ENCODE peak calls at places on chromosome 16, in seven cellular contexts. One of them, this sample, is unnamed.

GRCh38 chr16:49459953-49460735 is 86.5 kb downstream of the C16orf78 start:
- DNase-seq in foreskin keratinocyte: no peak
- DNase-seq in IMR-90: no peak
- DNase-seq in PC-3: no peak
- DNase-seq in tibial nerve: no peak
- DNase-seq in lower lobe of right lung: no peak
- DNase-seq in cardiac muscle cell: no peak
- DNase-seq in this sample: no peak

GRCh38 chr16:82748026-82748425 is 121.3 kb downstream of the CDH13 start:
- DNase-seq in tibial nerve: no peak
- DNase-seq in foreskin keratinocyte: no peak
- DNase-seq in IMR-90: peak
- DNase-seq in cardiac muscle cell: no peak
- DNase-seq in PC-3: no peak
- DNase-seq in lower lobe of right lung: no peak
- DNase-seq in this sample: no peak

GRCh38 chr16:22270525-22270924 is 26.7 kb upstream of the POLR3E start:
- DNase-seq in foreskin keratinocyte: no peak
- DNase-seq in cardiac muscle cell: no peak
- DNase-seq in PC-3: no peak
- DNase-seq in IMR-90: no peak
- DNase-seq in tibial nerve: no peak
- DNase-seq in lower lobe of right lung: no peak
- DNase-seq in this sample: no peak

GRCh38 chr16:53129281-53130192 is 74.7 kb downstream of the CHD9 start:
- DNase-seq in cardiac muscle cell: peak
- DNase-seq in foreskin keratinocyte: peak
- DNase-seq in tibial nerve: no peak
- DNase-seq in IMR-90: peak
- DNase-seq in PC-3: peak
- DNase-seq in lower lobe of right lung: no peak
- DNase-seq in this sample: no peak

GRCh38 chr16:8517280-8517679 is 73.0 kb downstream of the TMEM114 start:
- DNase-seq in cardiac muscle cell: no peak
- DNase-seq in foreskin keratinocyte: no peak
- DNase-seq in lower lobe of right lung: no peak
- DNase-seq in tibial nerve: no peak
- DNase-seq in IMR-90: no peak
- DNase-seq in PC-3: no peak
- DNase-seq in this sample: no peak

GRCh38 chr16:81921873-81922584 is 89.2 kb downstream of the SDR42E1 start:
- DNase-seq in cardiac muscle cell: no peak
- DNase-seq in foreskin keratinocyte: no peak
- DNase-seq in IMR-90: no peak
- DNase-seq in tibial nerve: no peak
- DNase-seq in lower lobe of right lung: no peak
- DNase-seq in PC-3: no peak
- DNase-seq in this sample: no peak

GRCh38 chr16:66352304-66352703 is 14.2 kb upstream of the CDH5 start:
- DNase-seq in tibial nerve: no peak
- DNase-seq in foreskin keratinocyte: no peak
- DNase-seq in lower lobe of right lung: no peak
- DNase-seq in IMR-90: no peak
- DNase-seq in cardiac muscle cell: no peak
- DNase-seq in PC-3: no peak
- DNase-seq in this sample: no peak

GRCh38 chr16:8959921-8960787 is 3.6 kb downstream of the USP7 start:
- DNase-seq in PC-3: no peak
- DNase-seq in IMR-90: peak
- DNase-seq in cardiac muscle cell: peak
- DNase-seq in foreskin keratinocyte: no peak
- DNase-seq in lower lobe of right lung: no peak
- DNase-seq in tibial nerve: no peak
- DNase-seq in this sample: no peak

GRCh38 chr16:77117687-77118086 is 73.3 kb upstream of the MON1B start:
- DNase-seq in PC-3: no peak
- DNase-seq in IMR-90: no peak
- DNase-seq in foreskin keratinocyte: peak
- DNase-seq in cardiac muscle cell: peak
- DNase-seq in lower lobe of right lung: no peak
- DNase-seq in tibial nerve: no peak
- DNase-seq in this sample: no peak

GRCh38 chr16:67457611-67458010 is 23.3 kb downstream of the ATP6V0D1 start:
- DNase-seq in PC-3: no peak
- DNase-seq in lower lobe of right lung: no peak
- DNase-seq in foreskin keratinocyte: no peak
- DNase-seq in IMR-90: no peak
- DNase-seq in cardiac muscle cell: no peak
- DNase-seq in tibial nerve: no peak
- DNase-seq in this sample: no peak

GRCh38 chr16:86512860-86513470 is 2.6 kb downstream of the FOXF1 start:
- DNase-seq in lower lobe of right lung: no peak
- DNase-seq in IMR-90: peak
- DNase-seq in PC-3: no peak
- DNase-seq in cardiac muscle cell: no peak
- DNase-seq in tibial nerve: no peak
- DNase-seq in foreskin keratinocyte: no peak
- DNase-seq in this sample: no peak
- H3K27ac ChIP-seq in lower lobe of right lung: peak
- H3K27ac ChIP-seq in IMR-90: peak
- H3K27ac ChIP-seq in PC-3: no peak
- H3K27ac ChIP-seq in cardiac muscle cell: no peak
- H3K27ac ChIP-seq in tibial nerve: no peak
- H3K27ac ChIP-seq in foreskin keratinocyte: no peak
- H3K27ac ChIP-seq in this sample: no peak

GRCh38 chr16:30094541-30095165 is 1.4 kb downstream of the YPEL3 start:
- DNase-seq in IMR-90: no peak
- DNase-seq in lower lobe of right lung: no peak
- DNase-seq in foreskin keratinocyte: no peak
- DNase-seq in tibial nerve: no peak
- DNase-seq in PC-3: no peak
- DNase-seq in cardiac muscle cell: no peak
- DNase-seq in this sample: no peak
- H3K27ac ChIP-seq in IMR-90: no peak
- H3K27ac ChIP-seq in lower lobe of right lung: peak
- H3K27ac ChIP-seq in foreskin keratinocyte: no peak
- H3K27ac ChIP-seq in tibial nerve: peak
- H3K27ac ChIP-seq in PC-3: no peak
- H3K27ac ChIP-seq in cardiac muscle cell: no peak
- H3K27ac ChIP-seq in this sample: peak

GRCh38 chr16:12798846-12799245 is 4.8 kb downstream of the CPPED1 start:
- DNase-seq in tibial nerve: no peak
- DNase-seq in IMR-90: no peak
- DNase-seq in foreskin keratinocyte: no peak
- DNase-seq in lower lobe of right lung: no peak
- DNase-seq in PC-3: no peak
- DNase-seq in cardiac muscle cell: no peak
- DNase-seq in this sample: no peak
- H3K27ac ChIP-seq in tibial nerve: peak
- H3K27ac ChIP-seq in IMR-90: no peak
- H3K27ac ChIP-seq in foreskin keratinocyte: no peak
- H3K27ac ChIP-seq in lower lobe of right lung: no peak
- H3K27ac ChIP-seq in PC-3: no peak
- H3K27ac ChIP-seq in cardiac muscle cell: no peak
- H3K27ac ChIP-seq in this sample: no peak

GRCh38 chr16:2090481-2090797 is 42.7 kb downstream of the TSC2 start:
- DNase-seq in lower lobe of right lung: no peak
- DNase-seq in foreskin keratinocyte: no peak
- DNase-seq in IMR-90: no peak
- DNase-seq in PC-3: no peak
- DNase-seq in tibial nerve: no peak
- DNase-seq in cardiac muscle cell: no peak
- DNase-seq in this sample: no peak

GRCh38 chr16:2093793-2094192 is 41.9 kb downstream of the PKD1 start:
- DNase-seq in cardiac muscle cell: no peak
- DNase-seq in IMR-90: no peak
- DNase-seq in foreskin keratinocyte: no peak
- DNase-seq in PC-3: no peak
- DNase-seq in lower lobe of right lung: no peak
- DNase-seq in tibial nerve: no peak
- DNase-seq in this sample: no peak

GRCh38 chr16:2092866-2093265 is 42.8 kb downstream of the PKD1 start:
- DNase-seq in PC-3: no peak
- DNase-seq in IMR-90: no peak
- DNase-seq in tibial nerve: no peak
- DNase-seq in lower lobe of right lung: no peak
- DNase-seq in foreskin keratinocyte: no peak
- DNase-seq in cardiac muscle cell: no peak
- DNase-seq in this sample: no peak

GRCh38 chr16:2090819-2091721 is 43.3 kb downstream of the TSC2 start:
- DNase-seq in PC-3: peak
- DNase-seq in tibial nerve: peak
- DNase-seq in lower lobe of right lung: peak
- DNase-seq in foreskin keratinocyte: peak
- DNase-seq in cardiac muscle cell: peak
- DNase-seq in IMR-90: no peak
- DNase-seq in this sample: peak

GRCh38 chr16:2091722-2092620 is 43.7 kb downstream of the PKD1 start:
- DNase-seq in foreskin keratinocyte: no peak
- DNase-seq in cardiac muscle cell: no peak
- DNase-seq in PC-3: no peak
- DNase-seq in IMR-90: no peak
- DNase-seq in lower lobe of right lung: no peak
- DNase-seq in tibial nerve: no peak
- DNase-seq in this sample: no peak
- H3K27ac ChIP-seq in foreskin keratinocyte: no peak
- H3K27ac ChIP-seq in cardiac muscle cell: peak
- H3K27ac ChIP-seq in PC-3: no peak
- H3K27ac ChIP-seq in IMR-90: no peak
- H3K27ac ChIP-seq in lower lobe of right lung: peak
- H3K27ac ChIP-seq in tibial nerve: no peak
- H3K27ac ChIP-seq in this sample: no peak

GRCh38 chr16:55039931-55040330 is 109.3 kb downstream of the IRX5 start:
- DNase-seq in PC-3: no peak
- DNase-seq in IMR-90: no peak
- DNase-seq in tibial nerve: no peak
- DNase-seq in foreskin keratinocyte: no peak
- DNase-seq in lower lobe of right lung: no peak
- DNase-seq in cardiac muscle cell: no peak
- DNase-seq in this sample: no peak

GRCh38 chr16:55043499-55043898 is 112.8 kb downstream of the IRX5 start:
- DNase-seq in PC-3: no peak
- DNase-seq in cardiac muscle cell: no peak
- DNase-seq in IMR-90: no peak
- DNase-seq in lower lobe of right lung: no peak
- DNase-seq in foreskin keratinocyte: no peak
- DNase-seq in tibial nerve: no peak
- DNase-seq in this sample: no peak

GRCh38 chr16:55040366-55041086 is 109.9 kb downstream of the IRX5 start:
- DNase-seq in cardiac muscle cell: no peak
- DNase-seq in foreskin keratinocyte: no peak
- DNase-seq in tibial nerve: no peak
- DNase-seq in IMR-90: no peak
- DNase-seq in lower lobe of right lung: no peak
- DNase-seq in PC-3: no peak
- DNase-seq in this sample: no peak

GRCh38 chr16:55042556-55043432 is 112.1 kb downstream of the IRX5 start:
- DNase-seq in cardiac muscle cell: no peak
- DNase-seq in tibial nerve: no peak
- DNase-seq in lower lobe of right lung: no peak
- DNase-seq in foreskin keratinocyte: no peak
- DNase-seq in PC-3: no peak
- DNase-seq in IMR-90: no peak
- DNase-seq in this sample: no peak

DNA sequence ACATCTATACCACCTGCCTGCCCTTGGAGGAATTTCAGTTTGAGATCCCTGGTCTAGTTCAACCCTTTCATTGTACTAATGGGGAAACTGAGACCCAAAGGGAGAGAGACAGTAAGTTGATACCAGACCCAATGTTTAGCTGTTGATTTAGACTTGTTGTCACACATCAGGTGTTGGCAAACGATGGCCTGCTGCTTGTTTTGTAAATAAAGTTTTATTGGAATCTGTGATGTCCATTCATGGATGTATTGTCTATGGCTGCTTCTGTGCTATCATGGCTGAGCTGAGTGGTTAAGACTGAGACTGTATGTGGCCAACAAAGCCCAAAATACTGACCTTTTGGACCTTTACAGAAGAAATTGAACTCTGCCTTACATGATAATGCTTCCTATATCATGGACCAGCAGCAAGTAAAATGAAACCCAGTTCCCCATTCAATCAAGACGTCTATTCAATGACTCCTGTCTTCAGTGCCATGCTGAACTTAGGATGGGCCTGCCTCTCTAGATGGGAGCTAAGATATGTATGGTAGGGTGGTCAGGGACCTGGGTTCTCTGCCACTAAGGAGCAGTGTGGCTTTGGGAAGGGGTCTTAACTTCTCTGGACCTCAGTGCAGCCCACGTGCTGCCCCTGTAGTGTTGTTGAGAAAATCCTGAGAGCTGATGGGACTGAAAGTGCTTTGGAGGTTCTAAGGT is 111.0 kb downstream of the IRX5 start:
- DNase-seq in cardiac muscle cell: no peak
- DNase-seq in foreskin keratinocyte: no peak
- DNase-seq in IMR-90: no peak
- DNase-seq in lower lobe of right lung: no peak
- DNase-seq in tibial nerve: no peak
- DNase-seq in PC-3: no peak
- DNase-seq in this sample: no peak
- H3K27ac ChIP-seq in cardiac muscle cell: no peak
- H3K27ac ChIP-seq in foreskin keratinocyte: no peak
- H3K27ac ChIP-seq in IMR-90: no peak
- H3K27ac ChIP-seq in lower lobe of right lung: no peak
- H3K27ac ChIP-seq in tibial nerve: no peak
- H3K27ac ChIP-seq in PC-3: no peak
- H3K27ac ChIP-seq in this sample: no peak

DNA sequence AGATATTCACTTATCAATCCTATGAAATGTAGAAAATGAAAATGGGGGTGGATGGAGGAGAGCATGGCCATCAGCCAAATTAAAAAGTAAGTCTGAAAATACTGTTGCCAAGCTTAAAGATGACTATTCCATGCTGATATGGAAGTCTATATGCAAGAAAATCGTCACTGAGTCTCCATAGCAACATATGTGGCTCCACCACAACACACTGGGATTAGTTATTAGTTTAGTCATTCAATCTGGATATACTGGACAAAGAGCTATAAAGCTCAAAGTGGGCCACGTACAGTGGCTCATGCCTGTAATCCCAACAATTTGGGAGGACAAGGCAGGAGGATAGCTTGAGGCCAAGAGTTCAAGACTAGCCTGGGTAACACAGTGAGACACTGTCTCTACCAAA is 24.7 kb upstream of the PSMD7 start:
- DNase-seq in IMR-90: peak
- DNase-seq in foreskin keratinocyte: peak
- DNase-seq in tibial nerve: no peak
- DNase-seq in lower lobe of right lung: no peak
- DNase-seq in cardiac muscle cell: no peak
- DNase-seq in PC-3: no peak
- DNase-seq in this sample: no peak
- H3K27ac ChIP-seq in IMR-90: no peak
- H3K27ac ChIP-seq in foreskin keratinocyte: no peak
- H3K27ac ChIP-seq in tibial nerve: no peak
- H3K27ac ChIP-seq in lower lobe of right lung: no peak
- H3K27ac ChIP-seq in cardiac muscle cell: no peak
- H3K27ac ChIP-seq in PC-3: no peak
- H3K27ac ChIP-seq in this sample: no peak

This sample was measured in substantia nigra.